ENCODE peak calls at places on chromosomes 16 and 17, in eight cellular contexts. I is neural progenitor cell; U is GOT3; N is activated T-cell treated with anti-CD3 and anti-CD28 coated beads for 24 hours; C is stimulated activated CD8-positive, alpha-beta memory T cell treated with anti-CD3 and anti-CD28 coated beads, Interleukin-7, amount 100 ng/mL, for 24 hours; Q is endothelial cell of umbilical vein; X is activated T-helper 1 cell treated with anti-CD3 and anti-CD28 coated beads, Interleukin-12 subunit alpha, Interleukin-12 subunit beta, Interleukin-2, Interleukin-4 antibody, amounts not matched to agents 30 ng/mL and 10 ng/mL and 1 ng/mL, durations not matched to agents 14 hours and 24 hours and 36 hours; J is NCI-H2171. A is an unnamed sample.

GRCh38 chr17:11948791-11949190 is 48.5 kb downstream of the ZNF18 start:
- DNase-seq in U (no peak), C (no peak), X (no peak), N (no peak), J (no peak), I (no peak), Q (no peak), A (no peak)

GRCh38 chr17:27793168-27793905 is 7.0 kb downstream of the NOS2 start:
- DNase-seq in X (no peak), I (peak), J (no peak), U (no peak), C (no peak), N (no peak), Q (no peak), A (peak)

GRCh38 chr17:29625037-29625750 is 2.5 kb upstream of the CORO6 start:
- DNase-seq in X (no peak), I (peak), U (no peak), C (no peak), Q (no peak), J (no peak), N (no peak), A (no peak)

GRCh38 chr16:74224828-74225227 is 71.8 kb upstream of the PSMD7 start:
- DNase-seq in Q (peak), I (no peak), N (no peak), X (no peak), U (no peak), C (no peak), J (no peak), A (no peak)

GRCh38 chr17:70184770-70185169 is 15.4 kb downstream of the KCNJ2 start:
- DNase-seq in Q (peak), I (no peak), C (no peak), J (no peak), N (no peak), X (no peak), U (no peak), A (no peak)

GRCh38 chr16:938136-938535 is 32.6 kb downstream of the LMF1 start:
- DNase-seq in X (no peak), U (no peak), N (no peak), Q (no peak), C (no peak), J (no peak), I (no peak), A (no peak)

GRCh38 chr17:2292100-2292499 is 11.5 kb downstream of the SMG6 start:
- DNase-seq in Q (no peak), N (no peak), I (no peak), U (no peak), C (no peak), X (no peak), J (no peak), A (no peak)

GRCh38 chr17:38420518-38420917 is 7.7 kb upstream of the ARHGAP23 start:
- DNase-seq in X (no peak), U (no peak), Q (no peak), C (no peak), N (no peak), J (no peak), I (no peak), A (no peak)

GRCh38 chr16:86287641-86288201 is 222.6 kb upstream of the FOXF1 start:
- DNase-seq in Q (no peak), N (no peak), X (no peak), I (peak), J (no peak), U (no peak), C (no peak), A (no peak)

GRCh38 chr17:46795379-46795952 is 23.0 kb downstream of the WNT3 start:
- DNase-seq in C (no peak), J (no peak), Q (no peak), X (no peak), U (no peak), N (no peak), I (no peak), A (no peak)

GRCh38 chr16:3509470-3509928 is 8.7 kb downstream of the CLUAP1 start:
- DNase-seq in Q (no peak), J (no peak), X (peak), C (no peak), U (no peak), N (peak), I (no peak), A (no peak)

GRCh38 chr16:50644730-50645129 is 36.4 kb downstream of the SNX20 start:
- DNase-seq in J (no peak), N (no peak), Q (no peak), C (no peak), U (no peak), X (no peak), I (peak), A (no peak)

GRCh38 chr17:44307387-44308186 is 814 bp upstream of the RUNDC3A start:
- DNase-seq in U (no peak), X (no peak), J (peak), C (no peak), I (peak), Q (no peak), N (no peak), A (peak)

GRCh38 chr17:30808785-30809286 is 15.7 kb downstream of the CRLF3 start:
- DNase-seq in Q (peak), I (no peak), U (no peak), J (no peak), N (no peak), X (peak), C (no peak), A (no peak)

GRCh38 chr17:64198711-64199110 is 64.3 kb downstream of the TEX2 start:
- DNase-seq in U (no peak), N (no peak), I (no peak), Q (no peak), C (no peak), X (no peak), J (no peak), A (no peak)

GRCh38 chr17:21019976-21020575 is 22.7 kb downstream of the USP22 start:
- DNase-seq in J (peak), Q (no peak), X (no peak), I (peak), C (no peak), N (no peak), U (no peak), A (peak)

GRCh38 chr16:48829361-48829760 is 219.4 kb upstream of the N4BP1 start:
- DNase-seq in C (no peak), J (no peak), X (no peak), I (no peak), N (no peak), Q (no peak), U (no peak), A (no peak)

A was measured in HEK293T.